ENCODE peak calls at places on chromosomes 1 and 21, in six cellular contexts. One of them, this sample, is unnamed.

GRCh38 chr1:194940336-194940735 is 1667.9 kb downstream of the KCNT2 start:
- DNase-seq in gastrocnemius medialis: no peak
- DNase-seq in psoas muscle: no peak
- DNase-seq in skeletal muscle cell: no peak
- DNase-seq in AG04449: no peak
- DNase-seq in small intestine: no peak
- DNase-seq in this sample: no peak

GRCh38 chr1:2112280-2112701 is 62.1 kb downstream of the PRKCZ start:
- DNase-seq in skeletal muscle cell: no peak
- DNase-seq in small intestine: no peak
- DNase-seq in AG04449: no peak
- DNase-seq in gastrocnemius medialis: no peak
- DNase-seq in psoas muscle: no peak
- DNase-seq in this sample: no peak

GRCh38 chr1:243706563-243706962 is 143.5 kb downstream of the AKT3 start:
- DNase-seq in gastrocnemius medialis: no peak
- DNase-seq in small intestine: no peak
- DNase-seq in AG04449: no peak
- DNase-seq in psoas muscle: no peak
- DNase-seq in skeletal muscle cell: no peak
- DNase-seq in this sample: no peak

GRCh38 chr1:175338447-175339135 is 146.0 kb upstream of the KIAA0040 start:
- DNase-seq in AG04449: no peak
- DNase-seq in psoas muscle: no peak
- DNase-seq in gastrocnemius medialis: no peak
- DNase-seq in skeletal muscle cell: no peak
- DNase-seq in small intestine: peak
- DNase-seq in this sample: no peak

GRCh38 chr1:242824435-242824834 is 299.9 kb upstream of the PLD5 start:
- DNase-seq in small intestine: no peak
- DNase-seq in AG04449: no peak
- DNase-seq in skeletal muscle cell: no peak
- DNase-seq in psoas muscle: no peak
- DNase-seq in gastrocnemius medialis: no peak
- DNase-seq in this sample: no peak

GRCh38 chr1:179253286-179253972 is 24.0 kb upstream of the ABL2 start:
- DNase-seq in gastrocnemius medialis: no peak
- DNase-seq in AG04449: no peak
- DNase-seq in skeletal muscle cell: no peak
- DNase-seq in small intestine: no peak
- DNase-seq in psoas muscle: no peak
- DNase-seq in this sample: no peak

GRCh38 chr1:62398377-62398776 is 38.5 kb upstream of the USP1 start:
- DNase-seq in AG04449: peak
- DNase-seq in psoas muscle: no peak
- DNase-seq in skeletal muscle cell: no peak
- DNase-seq in small intestine: no peak
- DNase-seq in gastrocnemius medialis: no peak
- DNase-seq in this sample: no peak

GRCh38 chr1:168483531-168483930 is 60.3 kb downstream of the XCL2 start:
- DNase-seq in gastrocnemius medialis: no peak
- DNase-seq in small intestine: no peak
- DNase-seq in psoas muscle: no peak
- DNase-seq in skeletal muscle cell: no peak
- DNase-seq in AG04449: peak
- DNase-seq in this sample: no peak

GRCh38 chr1:53715478-53715877 is 23.5 kb downstream of the GLIS1 start:
- DNase-seq in gastrocnemius medialis: no peak
- DNase-seq in AG04449: no peak
- DNase-seq in skeletal muscle cell: no peak
- DNase-seq in small intestine: no peak
- DNase-seq in psoas muscle: no peak
- DNase-seq in this sample: no peak

GRCh38 chr1:224333309-224333926 is 3.4 kb upstream of the NVL start:
- DNase-seq in gastrocnemius medialis: no peak
- DNase-seq in psoas muscle: no peak
- DNase-seq in skeletal muscle cell: peak
- DNase-seq in small intestine: peak
- DNase-seq in AG04449: no peak
- DNase-seq in this sample: no peak

GRCh38 chr1:40185951-40186864 is 25.0 kb downstream of the RLF start:
- DNase-seq in AG04449: peak
- DNase-seq in small intestine: peak
- DNase-seq in gastrocnemius medialis: no peak
- DNase-seq in skeletal muscle cell: peak
- DNase-seq in psoas muscle: no peak
- DNase-seq in this sample: no peak

GRCh38 chr1:175471039-175471800 is 272.2 kb downstream of the TNR start:
- DNase-seq in gastrocnemius medialis: no peak
- DNase-seq in skeletal muscle cell: no peak
- DNase-seq in small intestine: peak
- DNase-seq in psoas muscle: no peak
- DNase-seq in AG04449: no peak
- DNase-seq in this sample: no peak

GRCh38 chr1:115172270-115172669 is 83.0 kb upstream of the TSPAN2 start:
- DNase-seq in small intestine: peak
- DNase-seq in AG04449: no peak
- DNase-seq in skeletal muscle cell: no peak
- DNase-seq in gastrocnemius medialis: no peak
- DNase-seq in psoas muscle: no peak
- DNase-seq in this sample: no peak

GRCh38 chr1:216903389-216903754 is 180.1 kb upstream of the ESRRG start:
- DNase-seq in psoas muscle: no peak
- DNase-seq in skeletal muscle cell: peak
- DNase-seq in AG04449: no peak
- DNase-seq in gastrocnemius medialis: no peak
- DNase-seq in small intestine: peak
- DNase-seq in this sample: no peak

GRCh38 chr1:114455102-114455785 is 55.8 kb downstream of the TRIM33 start:
- DNase-seq in small intestine: no peak
- DNase-seq in gastrocnemius medialis: no peak
- DNase-seq in skeletal muscle cell: no peak
- DNase-seq in AG04449: no peak
- DNase-seq in psoas muscle: no peak
- DNase-seq in this sample: no peak

GRCh38 chr1:8151647-8152046 is 125.5 kb upstream of the ERRFI1 start:
- DNase-seq in psoas muscle: no peak
- DNase-seq in gastrocnemius medialis: no peak
- DNase-seq in small intestine: no peak
- DNase-seq in skeletal muscle cell: no peak
- DNase-seq in AG04449: no peak
- DNase-seq in this sample: no peak

GRCh38 chr1:211653329-211653728 is 22.1 kb downstream of the NEK2 start:
- DNase-seq in small intestine: no peak
- DNase-seq in gastrocnemius medialis: no peak
- DNase-seq in skeletal muscle cell: no peak
- DNase-seq in psoas muscle: no peak
- DNase-seq in AG04449: no peak
- DNase-seq in this sample: no peak

GRCh38 chr21:39788383-39788782 is 43.4 kb downstream of the IGSF5 start:
- DNase-seq in AG04449: peak
- DNase-seq in skeletal muscle cell: peak
- DNase-seq in gastrocnemius medialis: no peak
- DNase-seq in small intestine: peak
- DNase-seq in psoas muscle: peak
- DNase-seq in this sample: no peak

GRCh38 chr1:94528271-94528670 is 13.3 kb downstream of the F3 start:
- DNase-seq in skeletal muscle cell: no peak
- DNase-seq in small intestine: no peak
- DNase-seq in psoas muscle: no peak
- DNase-seq in AG04449: no peak
- DNase-seq in gastrocnemius medialis: no peak
- DNase-seq in this sample: no peak

GRCh38 chr1:160416369-160416768 is 16.0 kb downstream of the VANGL2 start:
- DNase-seq in gastrocnemius medialis: no peak
- DNase-seq in small intestine: peak
- DNase-seq in AG04449: no peak
- DNase-seq in psoas muscle: no peak
- DNase-seq in skeletal muscle cell: no peak
- DNase-seq in this sample: no peak

GRCh38 chr1:3219005-3219724 is 150.2 kb downstream of the PRDM16 start:
- DNase-seq in AG04449: no peak
- DNase-seq in gastrocnemius medialis: no peak
- DNase-seq in skeletal muscle cell: no peak
- DNase-seq in psoas muscle: peak
- DNase-seq in small intestine: peak
- DNase-seq in this sample: peak

GRCh38 chr1:52786148-52786547 is 56.4 kb upstream of the ZYG11A start:
- DNase-seq in gastrocnemius medialis: no peak
- DNase-seq in small intestine: no peak
- DNase-seq in psoas muscle: no peak
- DNase-seq in skeletal muscle cell: no peak
- DNase-seq in AG04449: no peak
- DNase-seq in this sample: no peak

GRCh38 chr1:66367369-66367768 is 166.6 kb upstream of the SGIP1 start:
- DNase-seq in psoas muscle: no peak
- DNase-seq in small intestine: no peak
- DNase-seq in skeletal muscle cell: no peak
- DNase-seq in AG04449: no peak
- DNase-seq in gastrocnemius medialis: no peak
- DNase-seq in this sample: no peak
- H3K4me3 ChIP-seq in psoas muscle: no peak
- H3K4me3 ChIP-seq in small intestine: no peak
- H3K4me3 ChIP-seq in skeletal muscle cell: no peak
- H3K4me3 ChIP-seq in AG04449: no peak
- H3K4me3 ChIP-seq in gastrocnemius medialis: no peak
- H3K4me3 ChIP-seq in this sample: no peak

DNA sequence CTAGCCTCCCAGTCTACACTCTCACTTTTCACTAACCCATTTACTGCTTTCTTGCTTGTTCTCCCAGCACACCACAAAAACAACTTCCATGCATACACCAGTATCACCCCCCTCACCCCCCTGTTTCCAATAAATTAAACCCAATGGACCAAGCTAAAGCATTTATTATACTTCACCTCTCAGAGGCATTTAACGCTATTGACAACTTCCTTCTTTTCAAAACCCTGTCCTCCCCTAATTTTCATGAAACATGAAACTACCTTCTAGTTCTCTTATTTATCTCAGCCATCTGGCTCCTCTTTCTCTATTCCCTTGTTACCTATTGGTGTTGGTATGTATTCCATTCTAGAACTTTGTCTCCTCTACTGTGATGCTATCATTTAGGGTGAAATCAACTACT is 32.3 kb downstream of the PTPRC start:
- DNase-seq in small intestine: no peak
- DNase-seq in AG04449: no peak
- DNase-seq in skeletal muscle cell: no peak
- DNase-seq in psoas muscle: no peak
- DNase-seq in gastrocnemius medialis: no peak
- DNase-seq in this sample: no peak
- H3K4me3 ChIP-seq in small intestine: no peak
- H3K4me3 ChIP-seq in AG04449: no peak
- H3K4me3 ChIP-seq in skeletal muscle cell: no peak
- H3K4me3 ChIP-seq in psoas muscle: no peak
- H3K4me3 ChIP-seq in gastrocnemius medialis: no peak
- H3K4me3 ChIP-seq in this sample: no peak

GRCh38 chr1:110348050-110348449 is 8.9 kb downstream of the RBM15 start:
- DNase-seq in psoas muscle: no peak
- DNase-seq in AG04449: no peak
- DNase-seq in gastrocnemius medialis: no peak
- DNase-seq in skeletal muscle cell: no peak
- DNase-seq in small intestine: no peak
- DNase-seq in this sample: no peak
- H3K4me3 ChIP-seq in psoas muscle: peak
- H3K4me3 ChIP-seq in AG04449: no peak
- H3K4me3 ChIP-seq in gastrocnemius medialis: no peak
- H3K4me3 ChIP-seq in skeletal muscle cell: no peak
- H3K4me3 ChIP-seq in small intestine: no peak
- H3K4me3 ChIP-seq in this sample: no peak

GRCh38 chr21:42403611-42404231 is at the start of gene UBASH3A:
- DNase-seq in gastrocnemius medialis: no peak
- DNase-seq in small intestine: peak
- DNase-seq in skeletal muscle cell: no peak
- DNase-seq in AG04449: no peak
- DNase-seq in psoas muscle: no peak
- DNase-seq in this sample: no peak

GRCh38 chr21:42406201-42406601 is 2.5 kb downstream of the UBASH3A start:
- DNase-seq in skeletal muscle cell: no peak
- DNase-seq in AG04449: no peak
- DNase-seq in small intestine: peak
- DNase-seq in psoas muscle: no peak
- DNase-seq in gastrocnemius medialis: no peak
- DNase-seq in this sample: no peak

GRCh38 chr21:42404534-42404933 is 832 bp downstream of the UBASH3A start:
- DNase-seq in skeletal muscle cell: no peak
- DNase-seq in psoas muscle: no peak
- DNase-seq in gastrocnemius medialis: no peak
- DNase-seq in AG04449: no peak
- DNase-seq in small intestine: no peak
- DNase-seq in this sample: no peak

GRCh38 chr21:42406846-42407245 is 3.1 kb downstream of the UBASH3A start:
- DNase-seq in AG04449: no peak
- DNase-seq in psoas muscle: no peak
- DNase-seq in gastrocnemius medialis: no peak
- DNase-seq in skeletal muscle cell: no peak
- DNase-seq in small intestine: no peak
- DNase-seq in this sample: no peak

DNA sequence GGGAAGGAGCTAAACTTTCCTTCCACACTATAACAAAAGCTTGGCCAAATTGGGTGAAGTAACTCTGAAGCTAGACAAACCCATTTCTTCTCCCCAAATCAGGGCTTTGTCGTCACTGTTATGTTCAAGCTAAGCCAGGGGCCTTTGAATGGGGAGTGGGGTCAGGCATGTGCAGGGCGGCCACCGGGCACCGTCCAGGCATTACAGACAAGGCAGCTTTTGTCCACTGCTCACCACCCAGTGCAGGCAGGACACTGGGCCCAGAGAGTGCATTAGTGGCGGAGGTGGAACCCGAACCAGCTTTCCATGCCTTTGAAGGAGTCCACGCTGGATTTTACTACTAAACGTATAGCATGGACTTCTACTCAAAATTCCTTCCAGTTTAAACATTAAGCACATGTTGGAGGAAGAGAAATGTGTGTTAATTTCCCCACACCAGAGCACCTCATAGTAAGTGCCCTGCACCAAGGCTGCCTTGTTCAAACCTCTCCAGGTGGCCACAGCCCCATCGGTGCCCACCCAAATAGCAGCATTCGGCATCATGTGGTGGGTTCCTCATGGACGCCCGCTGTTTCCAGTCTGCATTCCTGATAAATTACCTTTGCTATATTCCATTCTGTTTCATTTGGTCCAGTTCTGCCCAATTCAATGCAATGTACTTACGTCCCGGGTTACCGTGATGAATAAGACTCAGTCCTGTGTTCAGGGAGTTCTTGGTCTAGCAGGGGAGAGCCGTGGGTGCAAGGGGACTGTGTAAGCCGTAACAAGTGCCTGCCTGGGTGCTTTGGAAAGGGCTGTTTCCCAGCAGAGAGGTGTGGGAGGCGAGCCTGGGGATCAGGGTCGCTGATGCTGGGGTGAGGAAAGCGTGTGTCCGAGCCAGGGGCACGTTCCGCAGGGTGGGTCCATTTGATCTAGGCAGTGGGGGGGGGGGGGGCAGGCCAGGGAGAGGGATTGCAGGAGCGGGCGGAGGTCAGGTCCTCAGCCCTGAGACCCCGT is 1.7 kb downstream of the UBASH3A start:
- DNase-seq in gastrocnemius medialis: no peak
- DNase-seq in psoas muscle: no peak
- DNase-seq in skeletal muscle cell: no peak
- DNase-seq in small intestine: no peak
- DNase-seq in AG04449: no peak
- DNase-seq in this sample: no peak
- H3K4me3 ChIP-seq in gastrocnemius medialis: no peak
- H3K4me3 ChIP-seq in psoas muscle: no peak
- H3K4me3 ChIP-seq in skeletal muscle cell: no peak
- H3K4me3 ChIP-seq in small intestine: peak
- H3K4me3 ChIP-seq in AG04449: no peak
- H3K4me3 ChIP-seq in this sample: no peak